ENCODE peak calls at places on chromosomes 7 and 10, in eight cellular contexts. B is aorta, L is heart left ventricle, U is HCT116, W is right atrium auricular region, F is lung, M is K562, G is OCI-LY7. C is an unnamed sample.

GRCh38 chr10:131213651-131214505 is 97.6 kb downstream of the TCERG1L start:
- DNase-seq in B (no peak), L (peak; percentile 4), U (no peak), W (no peak), F (no peak), M (no peak), G (no peak), C (no peak)

GRCh38 chr7:142807855-142808460 is 37.2 kb downstream of the PRSS2 start:
- DNase-seq in B (no peak), L (no peak), U (no peak), W (no peak), F (no peak), M (peak; percentile 39), G (peak; percentile 60), C (peak; percentile 71)

GRCh38 chr10:2137549-2138174 is 400.3 kb upstream of the ADARB2 start:
- DNase-seq in B (no peak), L (no peak), U (no peak), W (no peak), F (no peak), M (no peak), G (peak; percentile 27), C (peak; percentile 17)

GRCh38 chr10:82390866-82391658 is 516.1 kb downstream of the NRG3 start:
- DNase-seq in B (no peak), L (no peak), U (no peak), W (no peak), F (no peak), M (no peak), G (no peak), C (no peak)

GRCh38 chr7:121046893-121047468 is 58.5 kb downstream of the CPED1 start:
- DNase-seq in B (no peak), L (no peak), U (no peak), W (no peak), F (no peak), M (no peak), G (no peak), C (no peak)

GRCh38 chr7:159139202-159139601 is 5.5 kb downstream of the VIPR2 start:
- DNase-seq in B (no peak), L (peak; percentile 9), U (no peak), W (no peak), F (no peak), M (no peak), G (no peak), C (no peak)

GRCh38 chr10:124294811-124295770 is 123.6 kb downstream of the OAT start:
- DNase-seq in B (peak; percentile 63), L (no peak), U (no peak), W (no peak), F (no peak), M (no peak), G (no peak), C (no peak)

GRCh38 chr10:1515121-1515779 is 222.1 kb downstream of the ADARB2 start:
- DNase-seq in B (no peak), L (no peak), U (no peak), W (peak; percentile 38), F (no peak), M (no peak), G (no peak), C (no peak)

GRCh38 chr10:107144490-107144889 is 20.0 kb downstream of the SORCS1 start:
- DNase-seq in B (no peak), L (no peak), U (no peak), W (no peak), F (no peak), M (no peak), G (no peak), C (no peak)

GRCh38 chr7:112433289-112433688 is 17.0 kb upstream of the IFRD1 start:
- DNase-seq in B (no peak), L (no peak), U (no peak), W (no peak), F (no peak), M (no peak), G (no peak), C (no peak)

GRCh38 chr10:11795101-11795920 is 27.8 kb upstream of the PROSER2 start:
- DNase-seq in B (peak; percentile 61), L (no peak), U (no peak), W (no peak), F (no peak), M (no peak), G (no peak), C (no peak)

GRCh38 chr10:91901784-91902677 is 7.3 kb downstream of the FGFBP3 start:
- DNase-seq in B (no peak), L (no peak), U (peak; percentile 42), W (no peak), F (no peak), M (peak; percentile 9), G (no peak), C (peak; percentile 15)

GRCh38 chr7:98165827-98166667 is 45.2 kb upstream of the BHLHA15 start:
- DNase-seq in B (no peak), L (peak; percentile 45), U (peak; percentile 7), W (no peak), F (peak; percentile 72), M (peak; percentile 33), G (peak; percentile 53), C (peak; percentile 48)

GRCh38 chr10:124944982-124945381 is 3.1 kb downstream of the ZRANB1 start:
- DNase-seq in B (no peak), L (no peak), U (no peak), W (no peak), F (no peak), M (peak; percentile 1), G (no peak), C (no peak)

GRCh38 chr10:48187713-48188541 is 86.6 kb downstream of the FRMPD2 start:
- DNase-seq in B (no peak), L (no peak), U (no peak), W (no peak), F (no peak), M (no peak), G (no peak), C (no peak)

DNA sequence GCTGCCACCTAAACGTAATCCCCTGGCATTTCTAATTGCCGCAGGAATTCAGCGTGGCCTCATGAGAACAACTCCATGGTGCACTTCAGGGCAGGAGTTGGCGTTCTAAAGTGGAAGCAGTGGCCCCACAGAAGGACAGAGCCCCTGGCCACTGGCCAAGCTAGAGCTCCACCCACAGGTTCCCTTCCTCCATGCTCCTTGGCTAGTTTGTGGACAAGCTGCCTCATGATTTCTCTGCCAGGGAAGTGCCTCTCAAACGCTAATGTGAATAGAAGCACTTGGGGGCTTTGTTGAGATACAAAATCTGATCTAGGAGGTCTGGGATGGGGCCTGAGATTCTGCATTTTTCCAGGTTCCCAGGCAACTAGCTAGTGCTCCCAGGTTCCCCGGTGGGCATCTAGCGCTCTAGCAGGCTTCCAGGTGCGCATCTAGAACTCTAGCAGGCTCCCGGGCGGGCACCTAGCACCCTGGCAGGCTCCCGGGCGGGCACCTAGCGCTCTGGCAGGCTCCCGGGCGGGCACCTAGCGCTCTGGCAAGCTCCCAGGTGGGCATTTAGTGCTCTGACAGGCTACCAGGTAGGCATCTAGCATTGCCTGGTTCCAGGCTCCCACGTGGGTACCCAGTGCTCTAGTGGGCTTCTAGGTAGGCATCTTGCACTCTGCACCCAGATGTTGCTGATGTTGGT is 414.9 kb downstream of the PLXNA4 start:
- DNase-seq in B (peak; percentile 85), L (peak; percentile 64), U (no peak), W (no peak), F (peak; percentile 76), M (no peak), G (no peak), C (no peak)
- H3K4me3 ChIP-seq in B (no peak overlapping the region), L (no peak overlapping the region), U (no peak overlapping the region), W (no peak overlapping the region), F (no peak overlapping the region), M (no peak overlapping the region), G (no peak overlapping the region), C (no peak overlapping the region)

DNA sequence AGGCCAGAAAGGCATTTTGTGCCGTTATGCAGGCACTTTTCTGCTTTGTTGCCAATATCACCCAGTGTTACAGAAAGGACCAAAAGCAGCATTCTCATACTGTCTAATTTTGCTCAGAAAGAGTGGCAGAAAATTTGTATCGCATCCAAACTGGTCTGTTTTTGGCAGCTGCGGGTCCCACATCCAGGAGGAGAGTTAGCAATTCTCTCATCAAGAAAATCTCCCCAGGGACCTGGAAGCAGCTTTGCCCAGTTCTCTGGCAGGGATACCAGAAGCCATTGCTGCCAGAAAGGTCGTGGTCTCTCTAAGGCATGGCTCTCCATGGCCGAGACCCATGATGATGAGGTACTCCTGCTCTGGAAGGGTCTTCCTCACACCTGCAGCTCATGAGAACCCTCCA is 489.2 kb upstream of the ZMIZ1 start:
- DNase-seq in B (no peak), L (no peak), U (no peak), W (no peak), F (no peak), M (no peak), G (no peak), C (no peak)
- H3K27ac ChIP-seq in B (no peak overlapping the region), L (no peak overlapping the region), U (no peak overlapping the region), W (no peak overlapping the region), F (no peak overlapping the region), M (no peak overlapping the region), G (no peak overlapping the region), C (no peak overlapping the region)

DNA sequence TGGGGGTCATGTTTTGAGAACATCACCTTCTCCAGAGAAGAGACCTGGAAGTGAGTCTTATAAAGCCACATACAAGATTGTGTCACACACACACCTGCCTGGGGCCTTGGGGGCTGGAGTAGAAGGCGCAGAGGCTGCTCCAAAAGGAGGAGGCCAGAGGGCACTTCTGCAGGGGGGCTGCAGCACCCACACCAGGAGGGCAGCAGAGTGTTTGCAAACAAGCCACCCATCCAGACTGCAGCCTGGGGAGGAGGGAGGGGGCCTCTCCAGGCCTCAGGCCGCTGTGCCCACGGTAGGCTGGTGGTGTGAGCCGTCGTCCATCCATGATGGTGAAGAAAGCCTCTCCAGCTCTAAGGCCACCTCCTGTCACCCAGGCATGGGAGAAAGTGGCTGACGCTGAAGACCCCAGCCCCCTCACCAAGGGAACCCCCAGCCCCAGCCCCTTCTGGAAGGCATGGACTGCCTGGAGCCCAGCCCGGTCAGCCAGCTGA is 77.4 kb downstream of the FOXL3 start:
- DNase-seq in B (peak; percentile 49), L (no peak), U (no peak), W (no peak), F (no peak), M (no peak), G (no peak), C (no peak)
- H3K4me1 ChIP-seq in B (no peaks in the 10 kb centered on the region), L (no peaks in the 10 kb centered on the region), U (no peaks in the 10 kb centered on the region), W (no peaks in the 10 kb centered on the region), F (no peaks in the 10 kb centered on the region), M (peaks cover 35% of the 10 kb centered on the region), G (no peaks in the 10 kb centered on the region), C (peaks cover 48% of the 10 kb centered on the region)

DNA sequence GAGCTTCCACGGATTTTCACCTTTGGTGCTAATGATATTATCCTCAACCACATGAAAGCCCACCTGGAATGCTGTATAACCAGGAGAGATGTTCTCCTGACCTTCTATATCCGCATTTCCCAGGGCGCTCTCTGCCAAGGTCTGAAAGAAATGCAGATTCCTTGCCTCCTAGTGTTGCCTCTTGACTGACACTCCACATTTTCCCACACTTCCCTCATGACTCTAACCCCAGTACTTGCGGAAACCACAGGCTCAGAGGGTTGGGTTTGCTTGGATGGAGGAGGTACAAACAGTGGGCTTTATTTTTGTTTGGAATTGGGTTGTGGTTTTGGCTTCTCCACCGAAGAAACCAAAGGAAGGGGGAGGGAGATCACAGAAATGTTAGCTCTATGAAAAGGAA is 222.9 kb upstream of the CELF2 start:
- DNase-seq in B (no peak), L (no peak), U (no peak), W (no peak), F (peak; percentile 79), M (no peak), G (no peak), C (no peak)
- H3K4me3 ChIP-seq in B (no peak overlapping the region), L (no peak overlapping the region), U (no peak overlapping the region), W (no peak overlapping the region), F (no peak overlapping the region), M (no peak overlapping the region), G (no peak overlapping the region), C (no peak overlapping the region)

GRCh38 chr10:102800601-102801335 is 36.4 kb downstream of the CYP17A1 start:
- DNase-seq in B (no peak), L (no peak), U (no peak), W (no peak), F (no peak), M (no peak), G (no peak), C (no peak)
- H3K27ac ChIP-seq in B (peak overlapping the region; percentile 36), L (peak overlapping the region; percentile 83), U (no peak overlapping the region), W (peak overlapping the region; percentile 78), F (peak overlapping the region; percentile 38), M (no peak overlapping the region), G (no peak overlapping the region), C (no peak overlapping the region)

C was measured in naive thymus-derived CD4-positive, alpha-beta T cell.